ENCODE peak calls at places on chromosomes 3 and 15, in four cellular contexts. Q is pulmonary artery endothelial cell; J is adipocyte; C is CD8-positive, alpha-beta memory T cell. G is an unnamed sample.

GRCh38 chr15:50084932-50085331 is 34.1 kb downstream of the ATP8B4 start:
- DNase-seq in Q (no peak), J (no peak), C (no peak), G (no peak)

GRCh38 chr15:93942140-93942808 is 289.1 kb upstream of the MCTP2 start:
- DNase-seq in Q (no peak), J (no peak), C (no peak), G (no peak)

GRCh38 chr15:85770014-85770721 is 24.6 kb downstream of the KLHL25 start:
- DNase-seq in Q (no peak), J (no peak), C (no peak), G (no peak)

GRCh38 chr3:56467801-56468183 is 475 bp downstream of the ERC2 start:
- DNase-seq in Q (no peak), J (peak), C (no peak), G (no peak)

GRCh38 chr15:22786868-22787698 is 639 bp downstream of the NIPA1 start:
- DNase-seq in Q (no peak), J (peak), C (no peak), G (peak)

GRCh38 chr15:58520464-58520863 is 88.7 kb downstream of the LIPC start:
- DNase-seq in Q (no peak), J (no peak), C (no peak), G (no peak)

GRCh38 chr3:31314261-31314660 is 218.5 kb upstream of the STT3B start:
- DNase-seq in Q (no peak), J (no peak), C (no peak), G (no peak)

GRCh38 chr3:58994746-58995330 is 55.0 kb downstream of the CFAP20DC start:
- DNase-seq in Q (peak), J (peak), C (no peak), G (no peak)

GRCh38 chr3:137946341-137946973 is 63.5 kb upstream of the CLDN18 start:
- DNase-seq in Q (peak), J (peak), C (no peak), G (no peak)

GRCh38 chr3:48015451-48016182 is 599 bp downstream of the MAP4 start:
- DNase-seq in Q (no peak), J (peak), C (no peak), G (no peak)

GRCh38 chr3:153513236-153513635 is 351.2 kb downstream of the RAP2B start:
- DNase-seq in Q (peak), J (peak), C (no peak), G (no peak)

GRCh38 chr3:158801200-158801599 is 654 bp upstream of the MFSD1 start:
- DNase-seq in Q (no peak), J (no peak), C (no peak), G (no peak)